ENCODE peak calls at places on chromosomes 1 and 21, in six cellular contexts. I is A549, G is stomach, D is IMR-90, H is heart left ventricle, Q is tibial nerve. X is an unnamed sample.

GRCh38 chr1:83500987-83501591 is 497.8 kb downstream of the TTLL7 start:
- DNase-seq in I (no peak), H (no peak), D (no peak), G (no peak), Q (no peak), X (no peak)

GRCh38 chr21:33947451-33948095 is 32.0 kb upstream of the ATP5PO start:
- DNase-seq in H (peak; percentile 60), G (peak; percentile 79), Q (peak; percentile 84), D (peak; percentile 98), I (peak; percentile 91), X (peak; percentile 84)

GRCh38 chr1:230303822-230304221 is 122.3 kb downstream of the PGBD5 start:
- DNase-seq in D (peak; percentile 48), I (no peak), G (no peak), H (no peak), Q (peak; percentile 16), X (peak; percentile 31)

GRCh38 chr1:48917070-48917454 is 140.4 kb upstream of the BEND5 start:
- DNase-seq in D (no peak), I (no peak), H (no peak), Q (no peak), G (no peak), X (no peak)

GRCh38 chr1:232880354-232880753 is 70.1 kb upstream of the NTPCR start:
- DNase-seq in Q (no peak), G (peak; percentile 28), H (no peak), D (peak; percentile 29), I (peak; percentile 61), X (no peak)

GRCh38 chr21:43210454-43211084 is 41.8 kb downstream of the CRYAA start:
- DNase-seq in H (peak; percentile 2), Q (peak; percentile 1), D (no peak), G (no peak), I (no peak), X (peak; percentile 4)

GRCh38 chr1:66271216-66271903 is 262.6 kb upstream of the SGIP1 start:
- DNase-seq in G (peak; percentile 65), I (peak; percentile 78), H (peak; percentile 89), D (peak; percentile 99), Q (peak; percentile 92), X (peak; percentile 72)

GRCh38 chr1:224872832-224873644 is 56.4 kb upstream of the DNAH14 start:
- DNase-seq in D (no peak), H (no peak), G (no peak), Q (no peak), I (no peak), X (no peak)

GRCh38 chr1:111818081-111818480 is 62.4 kb downstream of the DDX20 start:
- DNase-seq in G (no peak), I (no peak), D (no peak), H (no peak), Q (no peak), X (no peak)

GRCh38 chr1:113048064-113048463 is 24.9 kb upstream of the LRIG2 start:
- DNase-seq in I (no peak), Q (no peak), H (no peak), G (no peak), D (no peak), X (no peak)

GRCh38 chr1:201530741-201531521 is 8.0 kb upstream of the NAV1 start:
- DNase-seq in H (peak; percentile 89), G (peak; percentile 67), D (peak; percentile 83), Q (peak; percentile 94), I (peak; percentile 89), X (peak; percentile 53)

GRCh38 chr1:68542586-68542985 is 45.7 kb upstream of the DEPDC1 start:
- DNase-seq in D (no peak), I (no peak), G (no peak), H (no peak), Q (no peak), X (no peak)

GRCh38 chr1:167689569-167689925 is 32.2 kb upstream of the MPZL1 start:
- DNase-seq in G (no peak), H (no peak), I (no peak), Q (no peak), D (no peak), X (no peak)

GRCh38 chr1:116477428-116477827 is 93.4 kb downstream of the CD58 start:
- DNase-seq in D (no peak), H (peak; percentile 39), Q (no peak), G (no peak), I (no peak), X (peak; percentile 40)

GRCh38 chr21:43189936-43190335 is 21.1 kb downstream of the CRYAA start:
- DNase-seq in H (no peak), D (no peak), G (no peak), I (no peak), Q (peak; percentile 2), X (peak; percentile 2)

GRCh38 chr1:17587693-17588047 is 48.2 kb downstream of the ARHGEF10L start:
- DNase-seq in Q (no peak), D (peak; percentile 68), I (no peak), G (no peak), H (no peak), X (no peak)

GRCh38 chr1:24971539-24971938 is 41.5 kb upstream of the RUNX3 start:
- DNase-seq in I (no peak), Q (no peak), H (no peak), G (no peak), D (no peak), X (no peak)

GRCh38 chr21:45494851-45495680 is 47.2 kb downstream of the SLC19A1 start:
- DNase-seq in I (no peak), Q (no peak), D (no peak), H (no peak), G (no peak), X (no peak)

GRCh38 chr1:87600070-87600469 is 271.4 kb downstream of the LMO4 start:
- DNase-seq in D (no peak), Q (no peak), I (no peak), H (no peak), G (no peak), X (no peak)

GRCh38 chr1:116256875-116257823 is 115.9 kb upstream of the ATP1A1 start:
- DNase-seq in G (peak; percentile 64), H (no peak), I (no peak), D (no peak), Q (no peak), X (no peak)

GRCh38 chr1:197927908-197928665 is 10.9 kb downstream of the LHX9 start:
- DNase-seq in D (no peak), H (no peak), Q (no peak), G (no peak), I (no peak), X (no peak)

GRCh38 chr1:207811319-207811718 is 59.5 kb downstream of the CD46 start:
- DNase-seq in H (no peak), Q (no peak), D (no peak), I (no peak), G (no peak), X (peak; percentile 2)

GRCh38 chr1:27868932-27869718 is 3.2 kb upstream of the THEMIS2 start:
- DNase-seq in D (no peak), Q (no peak), H (no peak), G (no peak), I (no peak), X (no peak)

GRCh38 chr1:171948491-171948890 is 107.2 kb downstream of the DNM3 start:
- DNase-seq in G (no peak), I (no peak), H (no peak), D (peak; percentile 5), Q (no peak), X (no peak)

GRCh38 chr1:84899969-84900368 is 7.0 kb upstream of the LPAR3 start:
- DNase-seq in H (no peak), D (no peak), G (no peak), I (no peak), Q (no peak), X (no peak)

GRCh38 chr1:159009704-159010361 is at the start of gene IFI16:
- DNase-seq in D (peak; percentile 96), H (peak; percentile 73), Q (peak; percentile 74), I (peak; percentile 10), G (no peak), X (peak; percentile 43)

GRCh38 chr1:112794654-112795239 is 79.6 kb upstream of the PPM1J start:
- DNase-seq in G (no peak), I (no peak), H (no peak), D (no peak), Q (no peak), X (no peak)

GRCh38 chr1:25996966-25997758 is 701 bp downstream of the PAFAH2 start:
- DNase-seq in I (no peak), H (no peak), Q (peak; percentile 70), G (no peak), D (peak; percentile 71), X (peak; percentile 39)

GRCh38 chr1:93357242-93357641 is 11.5 kb downstream of the DR1 start:
- DNase-seq in H (no peak), D (no peak), I (no peak), G (no peak), Q (no peak), X (no peak)

GRCh38 chr1:31954607-31955283 is 16.6 kb upstream of the PTP4A2 start:
- DNase-seq in H (peak; percentile 87), Q (peak; percentile 90), I (peak; percentile 78), G (peak; percentile 85), D (peak; percentile 99), X (peak; percentile 87)

GRCh38 chr1:202580604-202581003 is 129.7 kb downstream of the SYT2 start:
- DNase-seq in G (no peak), Q (no peak), D (no peak), I (no peak), H (no peak), X (no peak)
- H3K4me3 ChIP-seq in G (no peak overlapping the region), Q (no peak overlapping the region), D (no peak overlapping the region), I (no peak overlapping the region), H (no peak overlapping the region), X (no peak overlapping the region)

GRCh38 chr1:1055841-1056736 is 18.0 kb downstream of the RNF223 start:
- DNase-seq in Q (no peak), G (no peak), H (no peak), D (no peak), I (no peak), X (no peak)
- TF ChIP-seq POLR2A in Q (no peak), G (no peak), H (no peak), D (no peak), I (no peak), X (no peak)

GRCh38 chr1:145751491-145752021 is 32.3 kb downstream of the CD160 start:
- DNase-seq in Q (peak; percentile 7), G (no peak), H (no peak), I (no peak), D (peak; percentile 97), X (no peak)
- H3K4me3 ChIP-seq in Q (no peak overlapping the region), G (no peak overlapping the region), H (no peak overlapping the region), I (no peak overlapping the region), D (no peak overlapping the region), X (no peak overlapping the region)

GRCh38 chr21:15121655-15122120 is 56.9 kb upstream of the NRIP1 start:
- DNase-seq in H (peak; percentile 31), D (peak; percentile 47), Q (no peak), G (peak; percentile 52), I (no peak), X (peak; percentile 88)
- TF ChIP-seq POLR2A in H (no peak), D (no peak), Q (no peak), G (no peak), I (no peak), X (no peak)

GRCh38 chr1:41383094-41383852 is 22.0 kb downstream of the FOXO6 start:
- DNase-seq in H (no peak), D (peak; percentile 31), G (no peak), I (no peak), Q (no peak), X (no peak)
- H3K4me3 ChIP-seq in H (peak overlapping the region; percentile 76), D (no peak overlapping the region), G (peak overlapping the region; percentile 58), I (peak overlapping the region; percentile 63), Q (peak overlapping the region; percentile 63), X (peak overlapping the region; percentile 55)

X was measured in gastrocnemius medialis.